ENCODE peak calls at places on chromosomes 3 and 15, in eight cellular contexts. Y is GM10248; N is ACHN; W is nucleus accumbens; C is stimulated activated naive CD4-positive, alpha-beta T cell; L is progenitor cell of endocrine pancreas; O is mesendoderm; X is sciatic nerve. U is an unnamed sample.

GRCh38 chr3:42526616-42527367 is 24.3 kb downstream of the VIPR1 start:
- DNase-seq in Y (peak; percentile 53), N (no peak), W (no peak), C (peak; percentile 14), L (no peak), O (no peak), X (no peak), U (peak; percentile 78)

GRCh38 chr3:156633335-156633734 is 41.1 kb upstream of the TIPARP start:
- DNase-seq in Y (no peak), N (no peak), W (no peak), C (no peak), L (no peak), O (no peak), X (no peak), U (no peak)

GRCh38 chr15:72751751-72752455 is 31.7 kb downstream of the ADPGK start:
- DNase-seq in Y (no peak), N (no peak), W (peak; percentile 3), C (no peak), L (no peak), O (no peak), X (no peak), U (no peak)

GRCh38 chr15:78628227-78628626 is 7.4 kb upstream of the CHRNA3 start:
- DNase-seq in Y (no peak), N (no peak), W (no peak), C (no peak), L (no peak), O (no peak), X (no peak), U (no peak)

GRCh38 chr3:8490079-8490552 is 11.5 kb upstream of the LMCD1 start:
- DNase-seq in Y (no peak), N (peak; percentile 70), W (no peak), C (no peak), L (no peak), O (peak; percentile 50), X (no peak), U (no peak)

GRCh38 chr3:46420931-46421330 is 13.9 kb downstream of the CCRL2 start:
- DNase-seq in Y (no peak), N (no peak), W (no peak), C (no peak), L (no peak), O (no peak), X (no peak), U (no peak)

GRCh38 chr3:8482263-8482662 is 19.4 kb upstream of the LMCD1 start:
- DNase-seq in Y (no peak), N (no peak), W (no peak), C (no peak), L (no peak), O (no peak), X (no peak), U (no peak)

GRCh38 chr3:132536442-132537153 is 60.5 kb upstream of the ACKR4 start:
- DNase-seq in Y (no peak), N (peak; percentile 2), W (no peak), C (no peak), L (no peak), O (peak; percentile 26), X (no peak), U (no peak)

GRCh38 chr15:40929730-40930429 is 740 bp downstream of the DLL4 start:
- DNase-seq in Y (no peak), N (peak; percentile 43), W (no peak), C (no peak), L (peak; percentile 52), O (no peak), X (peak; percentile 78), U (peak; percentile 81)

GRCh38 chr15:55407949-55408766 is at the start of the genes CCPG1 and PIERCE2:
- DNase-seq in Y (peak; percentile 94), N (peak; percentile 92), W (peak; percentile 92), C (peak; percentile 81), L (peak; percentile 91), O (peak; percentile 99), X (peak; percentile 93), U (peak; percentile 93)

GRCh38 chr15:28992996-28993719 is 107.4 kb downstream of the APBA2 start:
- DNase-seq in Y (no peak), N (no peak), W (peak; percentile 77), C (no peak), L (no peak), O (no peak), X (no peak), U (no peak)

GRCh38 chr15:58302832-58303231 is 129.0 kb upstream of the LIPC start:
- DNase-seq in Y (no peak), N (no peak), W (no peak), C (no peak), L (no peak), O (no peak), X (no peak), U (no peak)